ENCODE peak calls at places on chromosomes 13 and 19, in five cellular contexts. One of them, this sample, is unnamed.

GRCh38 chr13:51821666-51822065 is 17.7 kb upstream of the DHRS12 start:
- DNase-seq in AG04449: no peak
- DNase-seq in HFF-Myc: no peak
- DNase-seq in A549: no peak
- DNase-seq in fibroblast of lung: no peak
- DNase-seq in this sample: no peak

GRCh38 chr19:30069535-30070197 is 127.6 kb downstream of the URI1 start:
- DNase-seq in A549: no peak
- DNase-seq in fibroblast of lung: no peak
- DNase-seq in AG04449: no peak
- DNase-seq in HFF-Myc: no peak
- DNase-seq in this sample: peak

GRCh38 chr19:4911786-4912672 is 2.7 kb downstream of the UHRF1 start:
- DNase-seq in AG04449: peak
- DNase-seq in HFF-Myc: peak
- DNase-seq in fibroblast of lung: peak
- DNase-seq in A549: peak
- DNase-seq in this sample: peak

GRCh38 chr13:36981156-36981743 is 17.9 kb downstream of the ALG5 start:
- DNase-seq in HFF-Myc: no peak
- DNase-seq in AG04449: no peak
- DNase-seq in A549: peak
- DNase-seq in fibroblast of lung: peak
- DNase-seq in this sample: no peak

GRCh38 chr13:49444517-49445395 is 682 bp downstream of the SETDB2 start:
- DNase-seq in HFF-Myc: no peak
- DNase-seq in fibroblast of lung: peak
- DNase-seq in A549: peak
- DNase-seq in AG04449: no peak
- DNase-seq in this sample: no peak

GRCh38 chr19:12667903-12668302 is 1.3 kb downstream of the WDR83 start:
- DNase-seq in AG04449: no peak
- DNase-seq in HFF-Myc: no peak
- DNase-seq in fibroblast of lung: no peak
- DNase-seq in A549: no peak
- DNase-seq in this sample: no peak

GRCh38 chr13:109642358-109642757 is 144.0 kb downstream of the IRS2 start:
- DNase-seq in fibroblast of lung: no peak
- DNase-seq in HFF-Myc: no peak
- DNase-seq in A549: no peak
- DNase-seq in AG04449: no peak
- DNase-seq in this sample: no peak

GRCh38 chr13:97295279-97296182 is 73.4 kb downstream of the MBNL2 start:
- DNase-seq in A549: peak
- DNase-seq in HFF-Myc: no peak
- DNase-seq in fibroblast of lung: peak
- DNase-seq in AG04449: no peak
- DNase-seq in this sample: no peak

GRCh38 chr13:113155201-113155600 is 3.2 kb upstream of the PROZ start:
- DNase-seq in A549: no peak
- DNase-seq in HFF-Myc: no peak
- DNase-seq in AG04449: no peak
- DNase-seq in fibroblast of lung: no peak
- DNase-seq in this sample: no peak

GRCh38 chr19:45730389-45731288 is at the start of gene FBXO46:
- DNase-seq in A549: peak
- DNase-seq in AG04449: peak
- DNase-seq in fibroblast of lung: peak
- DNase-seq in HFF-Myc: peak
- DNase-seq in this sample: peak
- TF ChIP-seq CTCF in A549: no peak
- TF ChIP-seq CTCF in AG04449: peak
- TF ChIP-seq CTCF in fibroblast of lung: peak
- TF ChIP-seq CTCF in HFF-Myc: no peak
- TF ChIP-seq CTCF in this sample: peak

GRCh38 chr13:64755961-64756360 is 2474.2 kb downstream of the PCDH9 start:
- DNase-seq in HFF-Myc: no peak
- DNase-seq in fibroblast of lung: peak
- DNase-seq in A549: no peak
- DNase-seq in AG04449: no peak
- DNase-seq in this sample: no peak
- TF ChIP-seq CTCF in HFF-Myc: no peak
- TF ChIP-seq CTCF in fibroblast of lung: no peak
- TF ChIP-seq CTCF in A549: no peak
- TF ChIP-seq CTCF in AG04449: no peak
- TF ChIP-seq CTCF in this sample: no peak

DNA sequence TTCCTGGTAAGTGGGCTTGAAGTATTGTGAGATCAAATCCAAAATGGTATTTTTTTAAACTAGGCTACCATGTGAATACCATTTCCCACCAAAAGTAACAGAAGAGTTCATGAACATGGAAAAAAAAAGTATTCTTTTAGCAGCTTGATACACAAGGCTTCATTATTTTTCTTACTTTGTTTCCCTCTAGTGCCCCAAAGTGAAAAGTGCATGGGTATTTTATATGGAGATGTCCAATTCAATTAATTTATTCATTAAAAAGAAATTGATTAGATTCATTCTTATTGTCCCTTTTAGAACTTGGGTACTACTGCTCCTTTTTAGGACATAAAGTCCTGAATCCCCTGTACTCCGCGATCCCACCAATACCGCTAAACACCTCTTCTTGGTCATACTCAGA is 28.6 kb upstream of the SCEL start:
- DNase-seq in HFF-Myc: no peak
- DNase-seq in A549: peak
- DNase-seq in AG04449: no peak
- DNase-seq in fibroblast of lung: no peak
- DNase-seq in this sample: no peak
- TF ChIP-seq CTCF in HFF-Myc: no peak
- TF ChIP-seq CTCF in A549: peak
- TF ChIP-seq CTCF in AG04449: no peak
- TF ChIP-seq CTCF in fibroblast of lung: no peak
- TF ChIP-seq CTCF in this sample: peak

DNA sequence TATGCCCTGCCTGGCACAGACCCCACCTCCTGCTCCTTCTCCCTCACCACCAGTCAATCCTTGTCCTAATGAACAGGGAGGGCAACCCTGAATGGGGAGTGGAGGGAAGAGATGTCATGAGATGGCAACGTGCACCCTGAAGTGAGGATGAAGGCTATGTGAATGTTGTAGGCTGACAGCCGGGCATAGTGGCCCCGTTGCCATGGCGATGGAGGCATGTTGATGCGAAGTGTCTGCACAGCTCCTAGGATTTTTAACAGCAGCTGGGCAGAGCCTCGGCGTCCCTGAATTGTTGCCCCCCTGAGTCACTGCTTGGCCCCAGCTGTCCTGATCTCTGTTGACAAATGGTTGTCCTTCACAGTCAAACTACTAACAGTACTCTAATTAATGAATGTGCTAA is 4.8 kb upstream of the ALOX5AP start:
- DNase-seq in HFF-Myc: no peak
- DNase-seq in AG04449: no peak
- DNase-seq in fibroblast of lung: no peak
- DNase-seq in A549: no peak
- DNase-seq in this sample: no peak
- TF ChIP-seq CTCF in HFF-Myc: no peak
- TF ChIP-seq CTCF in AG04449: no peak
- TF ChIP-seq CTCF in fibroblast of lung: no peak
- TF ChIP-seq CTCF in A549: no peak
- TF ChIP-seq CTCF in this sample: no peak

GRCh38 chr19:43305642-43306041 is 36.3 kb upstream of the PSG9 start:
- DNase-seq in AG04449: no peak
- DNase-seq in A549: no peak
- DNase-seq in HFF-Myc: no peak
- DNase-seq in fibroblast of lung: no peak
- DNase-seq in this sample: no peak
- TF ChIP-seq CTCF in AG04449: no peak
- TF ChIP-seq CTCF in A549: no peak
- TF ChIP-seq CTCF in HFF-Myc: no peak
- TF ChIP-seq CTCF in fibroblast of lung: no peak
- TF ChIP-seq CTCF in this sample: no peak

GRCh38 chr19:1392939-1393530 is 8.3 kb downstream of the GAMT start:
- DNase-seq in A549: no peak
- DNase-seq in fibroblast of lung: no peak
- DNase-seq in HFF-Myc: no peak
- DNase-seq in AG04449: no peak
- DNase-seq in this sample: no peak
- TF ChIP-seq CTCF in A549: no peak
- TF ChIP-seq CTCF in fibroblast of lung: no peak
- TF ChIP-seq CTCF in HFF-Myc: no peak
- TF ChIP-seq CTCF in AG04449: no peak
- TF ChIP-seq CTCF in this sample: no peak

GRCh38 chr13:40356011-40356410 is 310.4 kb downstream of the FOXO1 start:
- DNase-seq in AG04449: no peak
- DNase-seq in HFF-Myc: no peak
- DNase-seq in fibroblast of lung: no peak
- DNase-seq in A549: no peak
- DNase-seq in this sample: no peak
- TF ChIP-seq CTCF in AG04449: no peak
- TF ChIP-seq CTCF in HFF-Myc: no peak
- TF ChIP-seq CTCF in fibroblast of lung: no peak
- TF ChIP-seq CTCF in A549: no peak
- TF ChIP-seq CTCF in this sample: no peak

GRCh38 chr19:3860499-3860898 is 8.3 kb downstream of the ZFR2 start:
- DNase-seq in A549: no peak
- DNase-seq in fibroblast of lung: no peak
- DNase-seq in AG04449: no peak
- DNase-seq in HFF-Myc: no peak
- DNase-seq in this sample: no peak

GRCh38 chr19:3867971-3868769 is 668 bp downstream of the ZFR2 start:
- DNase-seq in fibroblast of lung: no peak
- DNase-seq in AG04449: no peak
- DNase-seq in HFF-Myc: no peak
- DNase-seq in A549: no peak
- DNase-seq in this sample: no peak

GRCh38 chr19:3866798-3867638 is 1.8 kb downstream of the ZFR2 start:
- DNase-seq in fibroblast of lung: no peak
- DNase-seq in AG04449: no peak
- DNase-seq in HFF-Myc: no peak
- DNase-seq in A549: no peak
- DNase-seq in this sample: no peak

GRCh38 chr19:3863648-3864047 is 5.2 kb downstream of the ZFR2 start:
- DNase-seq in AG04449: no peak
- DNase-seq in fibroblast of lung: no peak
- DNase-seq in HFF-Myc: no peak
- DNase-seq in A549: no peak
- DNase-seq in this sample: no peak

DNA sequence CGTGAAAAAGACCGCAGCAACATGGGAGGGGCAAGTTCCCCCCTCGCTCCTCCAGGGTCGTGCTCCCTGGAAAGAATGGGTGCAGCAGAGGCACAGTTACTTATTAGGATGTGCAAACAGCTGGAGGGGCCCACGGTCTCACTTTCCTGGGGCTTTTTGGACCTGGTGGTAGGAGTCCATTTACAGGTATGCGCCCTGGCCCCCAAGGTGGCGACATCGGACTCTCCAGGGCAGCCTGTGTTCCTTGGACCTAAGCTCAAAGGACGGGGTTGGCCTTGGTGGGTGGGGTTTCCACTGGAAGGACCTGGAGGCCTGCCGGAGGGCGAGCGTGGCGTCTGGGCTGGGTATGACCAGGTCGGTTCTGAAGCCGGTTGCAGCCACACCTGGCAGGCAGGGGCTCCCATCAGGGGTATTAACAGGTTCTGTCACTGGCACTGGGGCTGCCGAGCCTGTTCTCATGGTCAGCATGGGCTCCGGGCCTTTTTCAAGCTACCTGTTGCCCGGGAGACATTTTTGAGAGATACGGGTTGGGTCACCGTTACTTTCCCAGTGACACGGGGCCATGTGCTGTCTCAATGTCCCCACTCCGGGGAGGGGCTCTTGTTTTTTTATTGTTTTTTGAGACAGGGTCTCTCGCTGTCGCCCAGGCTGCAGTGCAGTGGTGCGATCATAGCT is 5.9 kb downstream of the ZFR2 start:
- DNase-seq in fibroblast of lung: no peak
- DNase-seq in AG04449: no peak
- DNase-seq in HFF-Myc: no peak
- DNase-seq in A549: no peak
- DNase-seq in this sample: no peak
- TF ChIP-seq CTCF in fibroblast of lung: no peak
- TF ChIP-seq CTCF in AG04449: no peak
- TF ChIP-seq CTCF in HFF-Myc: no peak
- TF ChIP-seq CTCF in A549: no peak
- TF ChIP-seq CTCF in this sample: no peak

GRCh38 chr13:45464141-45464686 is 525 bp upstream of the COG3 start:
- DNase-seq in fibroblast of lung: no peak
- DNase-seq in A549: no peak
- DNase-seq in AG04449: no peak
- DNase-seq in HFF-Myc: no peak
- DNase-seq in this sample: no peak
- TF ChIP-seq CTCF in fibroblast of lung: peak
- TF ChIP-seq CTCF in A549: no peak
- TF ChIP-seq CTCF in AG04449: no peak
- TF ChIP-seq CTCF in HFF-Myc: no peak
- TF ChIP-seq CTCF in this sample: no peak